ENCODE peak calls at places on chromosomes 5 and 9, in eight cellular contexts. S, F, U, O, R, Q, T and Z are unnamed samples.

GRCh38 chr5:134247411-134247810 is 21.5 kb upstream of the PPP2CA start:
- DNase-seq in Q (no peak), S (peak), T (no peak), U (no peak), O (peak), R (peak), F (peak), Z (no peak)

GRCh38 chr9:137243626-137244485 is 2.8 kb downstream of the TUBB4B start:
- DNase-seq in S (no peak), Q (no peak), R (no peak), T (no peak), O (peak), U (peak), F (no peak), Z (no peak)

GRCh38 chr9:87793292-87793691 is 67.4 kb downstream of the CTSL start:
- DNase-seq in R (peak), T (no peak), F (peak), Q (no peak), U (no peak), S (peak), O (no peak), Z (no peak)

GRCh38 chr5:127683006-127683405 is 20.2 kb upstream of the CCDC192 start:
- DNase-seq in Q (no peak), S (no peak), U (no peak), O (no peak), R (no peak), T (no peak), F (peak), Z (no peak)

GRCh38 chr5:32642276-32643002 is 57.1 kb downstream of the SUB1 start:
- DNase-seq in S (peak), R (no peak), Q (no peak), U (no peak), T (no peak), F (no peak), O (no peak), Z (no peak)

GRCh38 chr9:136530472-136531089 is 15.3 kb downstream of the NOTCH1 start:
- DNase-seq in U (no peak), O (no peak), T (no peak), R (no peak), Q (no peak), F (no peak), S (no peak), Z (no peak)

GRCh38 chr9:92064711-92065110 is 50.5 kb downstream of the SPTLC1 start:
- DNase-seq in U (no peak), Q (no peak), S (peak), R (peak), T (no peak), O (no peak), F (peak), Z (no peak)

GRCh38 chr5:96384353-96384752 is 48.7 kb downstream of the PCSK1 start:
- DNase-seq in T (no peak), O (peak), R (peak), Q (no peak), U (no peak), S (peak), F (peak), Z (no peak)